ENCODE peak calls at places on chromosomes 11 and 22, in ten cellular contexts. Q is A549, W is mucosa of descending colon, T is WERI-Rb-1, M is left ventricle myocardium inferior, P is foreskin fibroblast, Y is cardiac muscle cell, O is cardiac fibroblast, B is psoas muscle, E is adrenal gland. C is an unnamed sample.

GRCh38 chr22:19065929-19066328 is 56.3 kb downstream of the DGCR2 start:
- DNase-seq in P (no peak), E (no peak), W (no peak), Y (no peak), M (no peak), Q (no peak), T (no peak), O (no peak), B (no peak), C (no peak)

GRCh38 chr11:28077524-28077923 is 30.4 kb downstream of the KIF18A start:
- DNase-seq in E (no peak), P (no peak), Y (no peak), Q (no peak), B (no peak), T (no peak), O (no peak), W (no peak), M (no peak), C (no peak)

GRCh38 chr11:124199702-124200101 is 16.6 kb downstream of the OR10D3 start:
- DNase-seq in P (no peak), T (no peak), Q (no peak), O (peak), Y (no peak), E (no peak), B (no peak), M (no peak), W (no peak), C (no peak)

GRCh38 chr22:35476341-35476740 is 64.3 kb upstream of the RASD2 start:
- DNase-seq in Y (no peak), P (no peak), B (no peak), M (no peak), W (no peak), Q (no peak), O (no peak), E (no peak), T (no peak), C (peak)

GRCh38 chr11:123069878-123070821 is 8.2 kb upstream of the HSPA8 start:
- DNase-seq in Q (no peak), T (no peak), O (no peak), P (no peak), W (no peak), B (no peak), E (no peak), Y (no peak), M (no peak), C (no peak)

GRCh38 chr11:97389270-97389669 is 999.5 kb downstream of the JRKL start:
- DNase-seq in Y (no peak), W (no peak), M (no peak), E (no peak), P (no peak), O (no peak), T (no peak), B (no peak), Q (no peak), C (no peak)

GRCh38 chr22:28950567-28951411 is 67.4 kb downstream of the ZNRF3 start:
- DNase-seq in Q (no peak), T (no peak), E (peak), P (no peak), B (no peak), W (no peak), M (no peak), Y (no peak), O (no peak), C (no peak)

GRCh38 chr11:117873828-117874125 is 2.7 kb downstream of the FXYD6 start:
- DNase-seq in W (no peak), E (no peak), Q (no peak), M (no peak), Y (no peak), B (no peak), P (no peak), T (no peak), O (no peak), C (no peak)

GRCh38 chr11:128515766-128516466 is 71.4 kb downstream of the ETS1 start:
- DNase-seq in O (peak), M (no peak), B (no peak), Q (no peak), E (no peak), P (no peak), W (no peak), Y (no peak), T (no peak), C (no peak)

GRCh38 chr11:833849-834311 is 1.1 kb downstream of the CD151 start:
- DNase-seq in Q (no peak), W (peak), E (no peak), O (peak), P (no peak), M (no peak), Y (no peak), B (no peak), T (no peak), C (no peak)

GRCh38 chr11:62677709-62678108 is 1.2 kb downstream of the UBXN1 start:
- DNase-seq in T (no peak), O (no peak), M (no peak), E (no peak), W (no peak), P (no peak), B (no peak), Q (no peak), Y (no peak), C (no peak)

GRCh38 chr11:31809857-31810778 is 1.0 kb downstream of the PAX6 start:
- DNase-seq in Y (peak), Q (peak), O (peak), M (no peak), P (peak), W (no peak), B (no peak), E (peak), T (no peak), C (no peak)

GRCh38 chr11:8167796-8168195 is 1.0 kb downstream of the RIC3 start:
- DNase-seq in T (no peak), Q (no peak), M (no peak), E (no peak), Y (peak), B (no peak), W (no peak), O (peak), P (no peak), C (peak)

GRCh38 chr11:108216988-108217387 is 5.5 kb downstream of the NPAT start:
- DNase-seq in P (no peak), B (no peak), Q (no peak), O (no peak), T (no peak), W (no peak), Y (no peak), M (no peak), E (no peak), C (no peak)

GRCh38 chr11:4695442-4695841 is 2.2 kb downstream of the OR51E2 start:
- DNase-seq in Y (no peak), T (no peak), M (no peak), Q (no peak), P (no peak), B (no peak), W (no peak), O (no peak), E (no peak), C (no peak)

DNA sequence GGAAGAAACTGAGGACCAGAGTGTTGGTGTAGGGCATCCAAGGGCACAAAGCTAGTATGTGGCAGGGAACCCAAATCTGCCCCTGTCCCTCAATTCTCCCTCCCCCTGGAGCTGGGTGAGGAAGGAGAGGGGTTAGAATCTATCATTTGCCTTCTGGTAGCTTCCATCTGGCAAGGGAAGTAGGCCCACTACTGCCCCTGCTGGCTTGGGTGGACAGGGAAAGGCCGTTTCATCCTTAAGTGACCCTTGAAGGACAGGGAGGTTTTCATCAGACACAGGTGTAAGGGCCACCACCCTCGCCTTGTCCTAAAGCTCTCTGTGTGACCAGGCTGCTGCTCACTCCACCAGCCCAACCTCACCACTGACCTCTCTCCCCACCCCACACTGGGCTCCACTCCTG is 22.1 kb downstream of the NECTIN1 start:
- DNase-seq in Q (peak), O (no peak), E (no peak), P (no peak), T (peak), B (no peak), Y (no peak), W (no peak), M (no peak), C (no peak)
- TF ChIP-seq CTCF in Q (no peak), O (peak), E (no peak), P (peak), T (peak), B (no peak), Y (peak), W (no peak), M (no peak), C (peak)

DNA sequence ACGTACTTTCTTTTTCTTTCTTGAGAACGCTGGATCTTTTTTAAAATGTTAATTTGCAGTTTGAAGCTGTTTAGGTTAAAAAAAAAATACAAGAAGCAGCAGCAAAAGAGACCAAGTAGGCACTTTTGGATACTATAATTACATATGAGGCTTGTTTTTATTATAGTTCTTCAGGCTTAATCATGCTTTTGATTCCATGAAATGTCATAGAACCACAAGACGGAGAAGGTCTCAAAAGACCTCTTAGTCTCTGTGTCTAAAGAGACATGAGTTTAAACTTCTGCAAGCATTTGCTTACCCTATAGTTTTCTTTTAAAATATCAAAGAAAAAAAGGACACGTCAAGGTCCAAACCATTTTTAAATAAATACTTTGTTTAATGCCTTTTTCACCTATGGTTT is 18.8 kb upstream of the MMP20 start:
- DNase-seq in T (no peak), W (no peak), P (no peak), B (no peak), M (no peak), E (no peak), Q (no peak), O (no peak), Y (no peak), C (no peak)
- H3K4me3 ChIP-seq in T (no peak), W (no peak), P (no peak), B (no peak), M (no peak), E (no peak), Q (no peak), O (no peak), Y (no peak), C (no peak)

DNA sequence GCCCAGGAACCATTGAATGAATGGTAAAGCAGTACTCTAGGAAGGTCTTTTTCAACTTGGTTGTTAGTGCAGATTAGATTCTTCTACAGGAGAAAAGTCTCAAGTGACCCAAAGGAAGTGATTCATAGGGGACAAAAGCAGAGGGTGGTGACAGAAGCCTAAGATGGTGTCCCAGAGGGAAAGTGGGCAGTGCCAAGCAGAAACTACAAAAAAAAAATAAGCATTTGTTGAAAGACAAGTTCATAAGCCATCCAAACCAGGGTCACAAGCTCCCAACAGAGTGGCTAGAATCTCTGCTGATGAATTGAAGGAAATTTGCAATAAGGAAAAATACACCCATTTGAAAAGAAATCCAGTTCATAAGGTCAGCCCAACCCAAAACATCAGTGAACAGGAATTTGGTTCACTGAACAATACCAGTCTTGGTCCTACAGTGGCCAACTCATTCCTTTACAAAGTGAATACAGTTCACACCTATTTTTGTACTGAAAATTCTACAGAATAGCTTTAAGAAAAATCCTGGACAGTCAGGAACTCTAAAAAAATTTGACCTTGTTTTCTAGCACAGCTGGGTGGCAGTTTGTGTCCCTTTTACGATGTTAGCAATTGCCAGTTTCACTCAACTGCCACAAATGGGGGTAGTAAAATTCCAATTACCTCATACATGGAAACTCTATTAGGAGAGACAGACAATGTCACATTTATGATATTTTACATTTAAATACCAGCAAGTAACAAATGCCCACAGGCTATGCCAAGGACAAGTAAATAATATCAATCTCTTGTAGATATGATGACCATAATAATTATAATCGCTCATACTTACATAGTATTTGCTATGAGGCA is 21.6 kb upstream of the NUP160 start:
- DNase-seq in W (no peak), E (no peak), P (no peak), O (peak), Y (no peak), Q (no peak), B (no peak), T (no peak), M (no peak), C (no peak)
- TF ChIP-seq CTCF in W (no peak), E (no peak), P (no peak), O (no peak), Y (no peak), Q (no peak), B (no peak), T (no peak), M (no peak), C (no peak)

DNA sequence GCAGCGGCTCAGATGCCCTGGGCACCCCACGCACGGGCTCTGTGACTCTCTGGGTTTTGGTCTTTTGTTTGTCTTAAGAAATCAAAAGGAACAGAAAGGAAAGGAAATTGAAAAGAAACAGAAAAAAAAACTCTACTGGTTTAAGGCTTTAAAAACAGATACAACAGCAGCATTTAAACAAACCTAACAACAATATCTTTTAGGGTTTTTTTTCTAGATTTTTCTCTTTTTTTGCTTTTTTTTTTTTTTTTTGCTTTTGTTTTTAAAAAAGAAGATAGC is 17.2 kb downstream of the SLC22A12 start:
- DNase-seq in W (no peak), T (no peak), M (no peak), E (no peak), B (no peak), Y (no peak), O (no peak), Q (no peak), P (no peak), C (no peak)
- H3K4me3 ChIP-seq in W (no peak), T (no peak), M (peak), E (no peak), B (peak), Y (no peak), O (no peak), Q (no peak), P (peak), C (no peak)

GRCh38 chr11:65185869-65186341 is 4.2 kb downstream of the CAPN1 start:
- DNase-seq in P (no peak), O (no peak), B (no peak), Y (no peak), M (no peak), Q (no peak), E (no peak), W (no peak), T (no peak), C (no peak)
- TF ChIP-seq CTCF in P (peak), O (no peak), B (no peak), Y (no peak), M (peak), Q (no peak), E (no peak), W (no peak), T (peak), C (no peak)

DNA sequence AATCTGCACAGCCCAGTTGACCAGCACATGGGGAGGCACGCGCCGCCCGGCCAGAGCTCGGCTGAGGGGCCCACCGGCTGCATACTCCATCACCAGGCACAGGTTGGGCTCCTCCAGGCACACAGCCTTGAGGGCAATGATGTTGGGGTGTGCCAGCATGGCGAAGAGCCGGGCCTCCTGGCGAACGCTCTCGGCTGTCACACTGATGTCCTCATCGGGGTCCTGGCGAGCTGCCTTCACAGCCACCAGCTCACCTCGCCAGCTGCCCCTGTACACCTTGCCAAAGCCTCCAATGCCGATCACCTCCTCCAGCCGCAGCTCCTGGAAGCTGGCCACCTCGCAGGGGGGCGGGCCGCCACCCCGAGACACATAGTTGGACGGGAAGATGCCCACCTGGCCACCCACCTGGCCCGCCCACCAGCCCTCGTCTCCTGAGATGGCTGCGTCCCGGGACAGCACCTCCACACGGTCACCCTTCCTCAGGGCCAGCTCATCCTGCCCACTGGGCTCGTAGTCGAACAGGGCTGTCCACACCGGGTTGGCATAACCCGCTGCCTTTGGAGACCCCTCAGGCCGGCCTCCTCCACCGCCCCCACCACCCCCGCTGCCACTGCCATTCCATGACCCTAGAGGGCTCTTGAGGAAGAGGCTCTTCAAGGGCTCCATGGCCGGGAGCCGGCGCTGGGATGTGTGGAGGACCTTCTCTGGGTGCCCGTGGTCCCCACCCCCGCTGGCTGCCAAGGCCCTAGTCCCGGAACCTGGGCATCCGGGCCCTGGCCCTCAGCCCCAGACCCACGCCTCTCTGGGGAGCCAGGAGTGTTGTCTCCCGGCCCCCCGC is 711 bp downstream of the MAP3K11 start:
- DNase-seq in M (no peak), O (no peak), P (no peak), Y (no peak), E (peak), Q (peak), W (peak), B (no peak), T (no peak), C (no peak)
- H3K4me3 ChIP-seq in M (peak), O (peak), P (peak), Y (peak), E (peak), Q (peak), W (peak), B (peak), T (peak), C (peak)

GRCh38 chr11:65096926-65097325 is 912 bp downstream of the VPS51 start:
- DNase-seq in P (no peak), M (no peak), T (no peak), O (no peak), B (no peak), Q (no peak), W (no peak), Y (no peak), E (no peak), C (no peak)

GRCh38 chr11:65103476-65103875 is 7.5 kb downstream of the VPS51 start:
- DNase-seq in T (no peak), O (no peak), Y (no peak), E (no peak), Q (no peak), W (no peak), B (no peak), P (no peak), M (no peak), C (no peak)

GRCh38 chr11:65102142-65103095 is 6.4 kb downstream of the VPS51 start:
- DNase-seq in P (no peak), T (no peak), B (no peak), E (no peak), O (peak), M (no peak), Q (no peak), W (no peak), Y (peak), C (no peak)

GRCh38 chr11:65104628-65105027 is 7.0 kb upstream of the TM7SF2 start:
- DNase-seq in M (no peak), W (no peak), O (no peak), T (no peak), P (no peak), B (no peak), Y (no peak), Q (no peak), E (no peak), C (no peak)

DNA sequence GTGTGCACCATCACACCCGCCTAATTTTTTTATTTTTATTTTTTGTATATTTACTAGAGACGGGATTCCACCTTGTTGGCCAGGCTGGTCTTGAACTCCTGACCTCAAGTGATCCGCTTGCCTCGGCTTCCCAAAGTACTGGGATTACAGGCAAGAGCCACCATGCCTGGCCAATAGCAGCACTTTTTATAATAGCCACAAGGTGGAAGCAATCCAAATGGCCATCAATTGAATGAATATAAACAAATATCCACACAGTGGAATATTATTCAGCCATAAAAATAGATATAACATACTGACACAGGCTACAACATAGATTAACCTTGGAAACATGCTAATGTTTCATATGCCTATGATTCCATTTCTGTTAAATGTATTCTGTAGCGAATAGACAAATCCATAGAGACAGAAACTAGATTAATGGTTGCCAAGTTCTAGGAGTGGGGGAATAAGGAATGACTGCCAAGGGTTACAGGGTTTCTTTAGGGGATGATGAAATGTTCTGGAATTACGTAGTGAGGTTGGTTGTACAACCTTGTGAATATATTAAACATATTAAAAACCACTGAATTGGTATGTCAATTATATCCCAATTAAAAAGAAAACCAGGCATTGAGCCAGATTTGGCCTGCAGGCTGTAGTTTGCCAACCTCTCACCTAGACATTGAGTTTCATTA is 4.8 kb downstream of the VPS51 start:
- DNase-seq in Y (peak), T (no peak), E (no peak), O (no peak), P (no peak), W (no peak), M (no peak), Q (no peak), B (no peak), C (no peak)
- TF ChIP-seq CTCF in Y (peak), T (no peak), E (no peak), O (no peak), P (no peak), W (no peak), M (no peak), Q (no peak), B (no peak), C (peak)

GRCh38 chr22:37244114-37244921 is at the start of gene RAC2:
- DNase-seq in O (peak), Y (peak), B (peak), W (peak), P (no peak), E (peak), T (peak), M (peak), Q (no peak), C (no peak)

GRCh38 chr22:37241351-37242142 is 2.5 kb downstream of the RAC2 start:
- DNase-seq in B (no peak), O (no peak), E (no peak), W (no peak), P (no peak), Q (no peak), M (no peak), T (no peak), Y (no peak), C (no peak)

GRCh38 chr22:37243402-37244113 is 511 bp downstream of the RAC2 start:
- DNase-seq in O (no peak), Y (no peak), M (no peak), B (no peak), Q (no peak), P (no peak), E (no peak), W (no peak), T (no peak), C (no peak)

GRCh38 chr22:37240941-37241320 is 3.1 kb downstream of the RAC2 start:
- DNase-seq in B (no peak), O (no peak), P (no peak), E (no peak), M (no peak), Q (no peak), T (no peak), W (no peak), Y (no peak), C (no peak)

GRCh38 chr22:37242395-37242918 is 1.6 kb downstream of the RAC2 start:
- DNase-seq in W (peak), O (peak), Y (peak), T (no peak), Q (no peak), P (no peak), E (peak), M (peak), B (peak), C (no peak)
- H3K4me3 ChIP-seq in W (no peak), O (peak), Y (no peak), T (no peak), Q (no peak), P (no peak), E (no peak), M (peak), B (peak), C (no peak)